ENCODE peak calls at places on chromosomes 11 and 22, in nine cellular contexts. L is HCT116, C is GM23338, D is PC-3, S is GM23248, Q is neural progenitor cell, A is SK-N-SH, N is hepatocyte, F is MM.1S. P is an unnamed sample.

GRCh38 chr11:85682330-85683305 is 3.4 kb downstream of the CCDC89 start:
- DNase-seq in L (no peak), C (no peak), D (no peak), S (peak; percentile 85), Q (no peak), A (peak; percentile 81), N (no peak), F (no peak), P (no peak)

GRCh38 chr22:37784829-37785495 is 22.8 kb upstream of the GCAT start:
- DNase-seq in L (peak; percentile 74), C (no peak), D (peak; percentile 66), S (no peak), Q (no peak), A (peak; percentile 17), N (peak; percentile 73), F (no peak), P (no peak)

GRCh38 chr22:37502342-37503182 is 16.4 kb upstream of the MFNG start:
- DNase-seq in L (no peak), C (no peak), D (peak; percentile 63), S (no peak), Q (no peak), A (no peak), N (peak; percentile 91), F (no peak), P (no peak)

GRCh38 chr11:69828971-69829344 is 9.7 kb upstream of the FGF3 start:
- DNase-seq in L (no peak), C (no peak), D (no peak), S (no peak), Q (no peak), A (no peak), N (no peak), F (no peak), P (no peak)

GRCh38 chr11:133982901-133983300 is 26.1 kb upstream of the IGSF9B start:
- DNase-seq in L (no peak), C (no peak), D (no peak), S (no peak), Q (no peak), A (no peak), N (no peak), F (no peak), P (no peak)

GRCh38 chr11:85661972-85662664 is 2.8 kb downstream of the CREBZF start:
- DNase-seq in L (no peak), C (no peak), D (no peak), S (peak; percentile 60), Q (no peak), A (no peak), N (no peak), F (no peak), P (no peak)

GRCh38 chr11:77082838-77083552 is 16.2 kb downstream of the CAPN5 start:
- DNase-seq in L (no peak), C (no peak), D (no peak), S (peak; percentile 82), Q (no peak), A (peak; percentile 82), N (no peak), F (no peak), P (no peak)

GRCh38 chr11:127066426-127067090 is 66.0 kb upstream of the KIRREL3 start:
- DNase-seq in L (no peak), C (no peak), D (no peak), S (peak; percentile 46), Q (no peak), A (no peak), N (no peak), F (no peak), P (no peak)

GRCh38 chr11:60788401-60789110 is 3.4 kb downstream of the MS4A10 start:
- DNase-seq in L (no peak), C (no peak), D (no peak), S (no peak), Q (no peak), A (no peak), N (no peak), F (no peak), P (no peak)

DNA sequence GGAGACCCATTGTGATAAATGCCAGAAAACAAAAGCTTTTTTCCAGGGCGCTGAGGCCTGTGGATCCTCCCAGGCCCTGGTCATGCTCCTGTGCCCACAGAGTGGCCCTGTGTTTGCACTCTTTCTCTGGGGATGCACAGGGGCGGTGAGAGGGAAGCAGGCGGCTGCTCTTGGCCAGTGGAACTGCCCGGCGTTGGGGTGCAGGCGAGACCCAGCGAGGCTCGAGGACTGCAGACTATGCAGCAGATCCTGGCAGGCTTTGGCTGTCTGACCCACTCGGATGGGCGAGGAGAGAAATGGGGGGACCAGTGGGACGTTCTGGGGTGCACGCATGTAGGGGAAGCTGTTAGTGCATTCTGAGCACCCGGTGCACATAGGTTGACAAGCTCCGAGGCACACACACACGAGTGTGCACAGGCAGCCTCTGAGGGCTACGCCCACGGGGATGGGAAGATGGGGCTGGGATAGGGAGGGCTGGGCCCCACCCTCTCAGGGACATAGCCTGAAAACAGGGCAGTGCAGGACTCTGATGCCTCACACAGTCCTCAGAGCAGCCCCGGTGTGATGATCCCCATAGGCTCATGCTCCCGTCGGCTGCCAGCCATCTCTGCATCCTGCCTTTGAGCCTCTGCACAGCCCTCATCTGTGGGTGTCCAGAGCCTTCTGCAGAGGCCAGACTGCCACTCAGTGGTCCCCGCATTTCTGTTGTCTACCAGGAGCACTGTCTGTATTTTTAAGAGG is 1233.5 kb downstream of the BRD1 start:
- DNase-seq in L (no peak), C (no peak), D (no peak), S (no peak), Q (no peak), A (peak; percentile 64), N (no peak), F (no peak), P (no peak)
- H3K4me2 ChIP-seq in L (no peak overlapping the region), C (no peak overlapping the region), D (no peak overlapping the region), S (no peak overlapping the region), Q (no peak overlapping the region), A (no peak overlapping the region), N (no peak overlapping the region), F (no peak overlapping the region), P (no peak overlapping the region)

GRCh38 chr22:49779853-49780271 is 47.8 kb downstream of the BRD1 start:
- DNase-seq in L (no peak), C (no peak), D (no peak), S (no peak), Q (no peak), A (no peak), N (no peak), F (no peak), P (no peak)
- H3K27ac ChIP-seq in L (no peak overlapping the region), C (no peak overlapping the region), D (no peak overlapping the region), S (no peak overlapping the region), Q (no peak overlapping the region), A (no peak overlapping the region), N (no peak overlapping the region), F (no peak overlapping the region), P (no peak overlapping the region)

GRCh38 chr11:34199525-34199924 is 94.1 kb downstream of the NAT10 start:
- DNase-seq in L (no peak), C (no peak), D (no peak), S (no peak), Q (no peak), A (no peak), N (no peak), F (no peak), P (no peak)
- TF ChIP-seq EZH2phosphoT487 in L (no peak), C (no peak), D (no peak), S (no peak), Q (no peak), A (no peak), N (no peak), F (no peak), P (no peak)

DNA sequence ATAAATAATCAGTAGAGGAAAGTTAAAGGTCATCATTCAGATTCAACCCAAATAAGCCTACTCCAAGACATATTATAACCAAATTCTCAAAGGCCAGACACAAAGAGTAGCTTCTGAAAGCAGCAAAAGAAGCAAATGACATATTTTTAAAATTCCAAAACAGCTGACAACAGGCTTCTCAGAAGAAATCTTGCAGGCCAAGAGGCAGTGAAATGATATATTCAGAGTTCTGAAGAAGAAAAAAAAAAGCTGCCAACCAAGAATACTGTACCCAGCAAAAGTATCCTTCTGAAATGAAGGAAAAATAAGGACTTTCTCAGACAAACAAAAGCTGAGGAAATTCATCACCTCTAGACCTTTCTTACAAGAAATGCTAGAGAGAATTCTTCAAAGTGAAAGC is 787.1 kb upstream of the TENM4 start:
- DNase-seq in L (no peak), C (peak; percentile 3), D (no peak), S (no peak), Q (no peak), A (no peak), N (no peak), F (no peak), P (no peak)
- H3K4me2 ChIP-seq in L (no peak overlapping the region), C (no peak overlapping the region), D (no peak overlapping the region), S (no peak overlapping the region), Q (no peak overlapping the region), A (no peak overlapping the region), N (no peak overlapping the region), F (no peak overlapping the region), P (no peak overlapping the region)

DNA sequence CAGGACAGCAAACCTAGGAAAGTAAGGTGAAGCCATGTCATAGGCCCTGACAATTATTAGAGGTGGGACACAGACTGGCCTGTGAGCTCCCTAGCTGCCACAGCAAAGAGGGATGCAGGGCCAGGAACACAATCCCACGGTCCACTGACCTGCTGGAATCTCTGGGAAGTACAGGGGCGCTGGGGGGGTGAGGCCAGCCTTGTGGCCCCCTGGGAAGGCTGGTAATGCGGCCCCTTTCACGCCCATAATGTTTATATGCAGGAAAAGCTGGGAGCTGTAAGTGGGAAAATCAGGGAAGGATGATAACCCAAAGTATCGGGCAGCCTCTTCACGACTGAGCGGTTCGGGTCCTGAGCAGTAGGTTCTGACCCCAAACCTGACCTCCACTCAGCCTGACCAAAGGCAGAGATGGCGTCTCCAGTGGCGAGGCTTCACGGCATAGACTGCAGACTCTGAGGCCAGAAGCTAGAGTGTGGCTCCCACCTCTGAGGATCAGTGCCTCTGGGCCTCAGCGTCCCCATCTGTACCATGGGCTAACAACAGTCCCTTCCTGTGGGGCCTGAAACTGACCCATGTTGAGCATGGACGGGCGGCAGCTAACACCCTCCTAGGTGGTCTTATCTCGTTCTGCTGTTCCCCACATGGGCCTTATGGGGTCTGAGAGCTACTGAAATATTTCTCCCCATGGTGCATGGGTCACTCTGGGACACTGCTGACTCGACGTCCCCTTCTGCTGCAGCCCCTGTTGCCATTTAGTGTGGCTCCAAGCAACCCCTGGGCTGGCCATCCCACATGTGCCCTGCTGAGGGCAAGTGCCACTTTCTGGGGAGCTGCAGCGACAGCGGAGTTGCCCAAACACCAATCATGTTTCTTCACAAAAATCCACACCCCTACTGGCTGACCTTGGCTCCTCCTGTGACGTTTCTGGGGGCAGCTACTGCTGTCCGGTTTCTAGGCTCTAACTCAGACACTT is 101.8 kb downstream of the PHF21B start:
- DNase-seq in L (no peak), C (no peak), D (no peak), S (no peak), Q (no peak), A (no peak), N (no peak), F (no peak), P (no peak)
- H3K27ac ChIP-seq in L (no peak overlapping the region), C (no peak overlapping the region), D (no peak overlapping the region), S (no peak overlapping the region), Q (no peak overlapping the region), A (no peak overlapping the region), N (no peak overlapping the region), F (no peak overlapping the region), P (no peak overlapping the region)